ENCODE peak calls at places on chromosome 13, in five cellular contexts. C is suprapubic skin, Z is choroid plexus epithelial cell, S is MG63, H is HEK293T. N is an unnamed sample.

GRCh38 chr13:91112191-91112579 is 235.3 kb upstream of the MIR17HG start:
- DNase-seq in S (no peak), C (no peak), Z (no peak), H (no peak), N (no peak)

GRCh38 chr13:59409211-59409610 is 754.5 kb downstream of the DIAPH3 start:
- DNase-seq in C (no peak), S (no peak), H (no peak), Z (peak), N (no peak)

GRCh38 chr13:29936961-29937360 is 86.5 kb upstream of the UBL3 start:
- DNase-seq in Z (no peak), C (no peak), H (no peak), S (no peak), N (no peak)

GRCh38 chr13:112838038-112838965 is 130.7 kb upstream of the MCF2L start:
- DNase-seq in C (no peak), S (no peak), Z (no peak), H (no peak), N (no peak)

GRCh38 chr13:26017196-26017921 is 34.5 kb downstream of the SHISA2 start:
- DNase-seq in H (no peak), C (no peak), S (no peak), Z (no peak), N (peak)

GRCh38 chr13:73275163-73275562 is 216.4 kb downstream of the KLF5 start:
- DNase-seq in Z (no peak), H (no peak), C (no peak), S (no peak), N (no peak)

GRCh38 chr13:59641758-59642157 is 522.0 kb downstream of the DIAPH3 start:
- DNase-seq in S (no peak), Z (peak), H (no peak), C (no peak), N (no peak)

GRCh38 chr13:74064805-74065204 is 69.4 kb downstream of the KLF12 start:
- DNase-seq in H (no peak), C (no peak), S (no peak), Z (no peak), N (no peak)

GRCh38 chr13:49669735-49670309 is 21.5 kb downstream of the EBPL start:
- DNase-seq in S (peak), H (peak), C (no peak), Z (peak), N (peak)

GRCh38 chr13:51241720-51242119 is 19.5 kb downstream of the FAM124A start:
- DNase-seq in S (no peak), H (no peak), C (no peak), Z (peak), N (no peak)

GRCh38 chr13:41821195-41821594 is 139.7 kb downstream of the VWA8 start:
- DNase-seq in Z (no peak), S (no peak), C (no peak), H (no peak), N (no peak)

GRCh38 chr13:113917523-113918371 is 53.9 kb upstream of the GAS6 start:
- DNase-seq in C (peak), H (no peak), Z (no peak), S (no peak), N (no peak)

GRCh38 chr13:113550453-113550852 is 34.1 kb upstream of the TFDP1 start:
- DNase-seq in H (no peak), Z (no peak), C (no peak), S (no peak), N (no peak)

GRCh38 chr13:33369073-33369472 is 83.5 kb upstream of the STARD13 start:
- DNase-seq in Z (no peak), H (no peak), S (no peak), C (no peak), N (no peak)

GRCh38 chr13:80783926-80784325 is 443.0 kb upstream of the SPRY2 start:
- DNase-seq in Z (peak), H (no peak), S (no peak), C (no peak), N (no peak)

GRCh38 chr13:62626771-62627170 is 1211.1 kb upstream of the PCDH20 start:
- DNase-seq in S (no peak), H (peak), Z (peak), C (no peak), N (peak)

GRCh38 chr13:105333416-105333815 is 1202.0 kb downstream of the EFNB2 start:
- DNase-seq in S (no peak), Z (peak), C (no peak), H (no peak), N (no peak)

GRCh38 chr13:41515491-41516139 is 58.3 kb downstream of the RGCC start:
- DNase-seq in C (no peak), S (no peak), H (no peak), Z (no peak), N (no peak)

GRCh38 chr13:67101730-67102467 is 128.2 kb downstream of the PCDH9 start:
- DNase-seq in C (no peak), S (no peak), H (no peak), Z (peak), N (no peak)

GRCh38 chr13:99022953-99023352 is 45.1 kb upstream of the DOCK9 start:
- DNase-seq in S (no peak), C (no peak), Z (no peak), H (no peak), N (no peak)

GRCh38 chr13:25301347-25302113 is at the start of gene NUP58:
- DNase-seq in C (peak), Z (peak), H (peak), S (peak), N (peak)

GRCh38 chr13:110625771-110626321 is 10.5 kb downstream of the NAXD start:
- DNase-seq in H (no peak), Z (no peak), S (no peak), C (no peak), N (no peak)

GRCh38 chr13:76886292-76887061 is at the start of gene KCTD12:
- DNase-seq in S (peak), C (peak), H (peak), Z (peak), N (peak)

GRCh38 chr13:64371045-64371444 is 2859.1 kb downstream of the PCDH9 start:
- DNase-seq in Z (peak), H (no peak), S (peak), C (no peak), N (no peak)

GRCh38 chr13:75180805-75181455 is 301.0 kb downstream of the TBC1D4 start:
- DNase-seq in C (no peak), Z (peak), S (no peak), H (no peak), N (no peak)

GRCh38 chr13:114219406-114219805 is 15.3 kb upstream of the CDC16 start:
- DNase-seq in C (no peak), Z (no peak), H (no peak), S (no peak), N (no peak)

GRCh38 chr13:31790992-31791391 is 51.7 kb downstream of the RXFP2 start:
- DNase-seq in S (peak), H (no peak), C (no peak), Z (no peak), N (no peak)

GRCh38 chr13:52001120-52001731 is 10.0 kb downstream of the ATP7B start:
- DNase-seq in H (peak), C (no peak), Z (peak), S (no peak), N (no peak)

GRCh38 chr13:43561081-43561480 is 225.7 kb downstream of the ENOX1 start:
- DNase-seq in Z (no peak), C (no peak), H (no peak), S (no peak), N (no peak)

GRCh38 chr13:114062341-114062740 is 70.1 kb downstream of the RASA3 start:
- DNase-seq in C (no peak), Z (no peak), S (no peak), H (no peak), N (no peak)

GRCh38 chr13:97266328-97266727 is 44.2 kb downstream of the MBNL2 start:
- DNase-seq in C (no peak), H (peak), Z (no peak), S (no peak), N (no peak)

GRCh38 chr13:50015263-50015662 is at the start of gene KCNRG:
- DNase-seq in C (no peak), S (no peak), Z (no peak), H (no peak), N (no peak)

GRCh38 chr13:102317593-102317992 is 84.3 kb downstream of the FGF14 start:
- DNase-seq in Z (peak), S (peak), H (no peak), C (peak), N (no peak)

GRCh38 chr13:100334209-100334608 is 245.3 kb downstream of the PCCA start:
- DNase-seq in S (no peak), Z (no peak), H (no peak), C (no peak), N (no peak)

GRCh38 chr13:51935326-51936171 is 73.8 kb downstream of the CCDC70 start:
- DNase-seq in Z (peak), C (no peak), H (peak), S (no peak), N (peak)

GRCh38 chr13:27406178-27406939 is 18.1 kb upstream of the GTF3A start:
- DNase-seq in C (no peak), S (no peak), Z (peak), H (peak), N (peak)

GRCh38 chr13:23673354-23673753 is 103.1 kb downstream of the TNFRSF19 start:
- DNase-seq in Z (peak), C (no peak), S (peak), H (no peak), N (peak)

GRCh38 chr13:111395511-111396393 is 75.3 kb downstream of the TEX29 start:
- DNase-seq in Z (no peak), S (no peak), H (no peak), C (no peak), N (no peak)

N was measured in Daoy.